ENCODE peak calls at places on chromosomes 12 and 14, in four cellular contexts. O is Peyer's patch, C is esophagus muscularis mucosa, M is A549. G is an unnamed sample.

GRCh38 chr14:100486025-100486828 is 101.0 kb downstream of the BEGAIN start:
- DNase-seq in O (peak), C (peak), M (peak), G (no peak)

GRCh38 chr14:103198429-103199140 is 75.3 kb downstream of the TNFAIP2 start:
- DNase-seq in O (peak), C (no peak), M (peak), G (no peak)

GRCh38 chr12:122086641-122087285 is 8.2 kb downstream of the MLXIP start:
- DNase-seq in O (no peak), C (no peak), M (no peak), G (no peak)

GRCh38 chr12:80041691-80042090 is 57.6 kb upstream of the OTOGL start:
- DNase-seq in O (no peak), C (no peak), M (no peak), G (no peak)

GRCh38 chr12:41466762-41467270 is 278.7 kb downstream of the PDZRN4 start:
- DNase-seq in O (no peak), C (no peak), M (no peak), G (no peak)

GRCh38 chr12:111766608-111767361 is at the start of gene ALDH2:
- DNase-seq in O (peak), C (no peak), M (peak), G (peak)

GRCh38 chr12:111393700-111394275 is 11.9 kb upstream of the SH2B3 start:
- DNase-seq in O (peak), C (peak), M (no peak), G (peak)

GRCh38 chr14:53048631-53049030 is 97.8 kb upstream of the FERMT2 start:
- DNase-seq in O (no peak), C (no peak), M (no peak), G (no peak)

GRCh38 chr12:101877816-101878811 is 734 bp downstream of the DRAM1 start:
- DNase-seq in O (no peak), C (no peak), M (peak), G (no peak)

GRCh38 chr12:81296556-81297305 is 218.9 kb downstream of the ACSS3 start:
- DNase-seq in O (no peak), C (no peak), M (peak), G (peak)

GRCh38 chr14:96275182-96276112 is 19.4 kb downstream of the BDKRB1 start:
- DNase-seq in O (peak), C (peak), M (peak), G (peak)

GRCh38 chr14:56378474-56378873 is 201.1 kb upstream of the TMEM260 start:
- DNase-seq in O (no peak), C (no peak), M (no peak), G (no peak)

GRCh38 chr12:31362759-31363415 is 36.9 kb upstream of the SINHCAF start:
- DNase-seq in O (peak), C (no peak), M (peak), G (no peak)

GRCh38 chr12:34405286-34406227 is 383.3 kb downstream of the ALG10 start:
- DNase-seq in O (peak), C (peak), M (no peak), G (peak)

GRCh38 chr14:96904201-96904600 is 107.0 kb downstream of the VRK1 start:
- DNase-seq in O (no peak), C (no peak), M (peak), G (no peak)

GRCh38 chr14:81132492-81132891 is 88.3 kb downstream of the GTF2A1 start:
- DNase-seq in O (no peak), C (no peak), M (no peak), G (no peak)

GRCh38 chr14:79369359-79370332 is 841.7 kb downstream of the DIO2 start:
- DNase-seq in O (no peak), C (no peak), M (peak), G (no peak)

GRCh38 chr14:91417134-91417982 is at the start of gene CCDC88C:
- DNase-seq in O (peak), C (no peak), M (peak), G (peak)

GRCh38 chr12:86660488-86661171 is 404.4 kb upstream of the MGAT4C start:
- DNase-seq in O (no peak), C (no peak), M (peak), G (no peak)

GRCh38 chr12:57965766-57966165 is 24.4 kb downstream of the ATP23 start:
- DNase-seq in O (no peak), C (no peak), M (peak), G (no peak)

GRCh38 chr12:75964150-75964549 is 67.4 kb downstream of the PHLDA1 start:
- DNase-seq in O (peak), C (no peak), M (peak), G (no peak)

GRCh38 chr14:70808023-70808401 is 1.3 kb downstream of the MAP3K9 start:
- DNase-seq in O (peak), C (no peak), M (peak), G (no peak)

GRCh38 chr14:102437997-102438922 is 71.3 kb downstream of the ANKRD9 start:
- DNase-seq in O (peak), C (peak), M (peak), G (peak)

GRCh38 chr14:55126089-55126488 is 3.0 kb upstream of the LGALS3 start:
- DNase-seq in O (no peak), C (no peak), M (no peak), G (no peak)

GRCh38 chr12:9076733-9077575 is 38.8 kb downstream of the A2M start:
- DNase-seq in O (no peak), C (no peak), M (no peak), G (no peak)

GRCh38 chr14:75196468-75196867 is 20.1 kb upstream of the TMED10 start:
- DNase-seq in O (no peak), C (no peak), M (no peak), G (no peak)

GRCh38 chr14:103663506-103663905 is 34.5 kb downstream of the KLC1 start:
- DNase-seq in O (no peak), C (no peak), M (no peak), G (no peak)

GRCh38 chr14:89337912-89338311 is 79.1 kb downstream of the FOXN3 start:
- DNase-seq in O (no peak), C (no peak), M (no peak), G (no peak)

DNA sequence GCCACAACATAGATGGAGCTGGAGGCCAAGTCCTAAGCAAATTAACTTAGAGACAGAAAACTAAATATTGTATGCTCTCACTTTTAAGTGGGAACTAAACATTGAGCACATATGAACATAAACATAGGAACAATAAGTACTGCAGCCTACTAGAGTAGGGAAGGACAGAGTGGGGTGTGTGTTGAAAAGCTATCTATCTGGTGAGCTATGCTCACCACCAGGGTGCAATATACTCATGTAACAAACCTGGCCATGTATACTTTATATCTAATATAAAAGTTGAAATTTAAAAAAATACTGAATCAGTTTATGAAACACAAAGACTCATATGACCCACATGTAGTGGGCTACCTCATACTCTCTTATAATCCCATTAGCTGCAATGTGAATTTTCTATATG is 1305.0 kb downstream of the LRFN5 start:
- DNase-seq in O (no peak), C (no peak), M (peak), G (no peak)
- TF ChIP-seq CTCF in O (no peak), C (no peak), M (peak), G (no peak)

DNA sequence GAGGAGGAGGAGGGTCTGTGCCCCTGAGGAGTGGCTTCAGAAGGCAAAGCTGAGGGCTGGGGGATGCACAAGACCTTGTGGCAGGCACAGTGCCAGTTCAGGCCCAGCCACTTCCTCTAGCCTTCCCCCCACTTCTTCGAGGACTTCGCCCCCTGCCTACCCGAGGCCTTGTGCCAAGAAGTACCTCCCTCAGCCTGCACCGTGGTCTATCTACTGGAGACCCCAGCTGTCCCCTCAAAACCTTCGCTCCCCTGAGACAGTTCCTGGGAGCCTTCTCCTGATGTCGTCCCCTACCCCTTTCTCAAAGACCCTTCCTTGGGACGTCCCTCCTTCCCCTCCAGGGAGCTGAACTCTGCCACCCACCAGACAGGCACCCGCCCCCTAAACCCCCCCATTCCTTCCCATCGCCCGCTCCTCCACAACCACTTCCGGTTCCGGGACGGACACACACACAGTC is 604 bp downstream of the ZNF384 start:
- DNase-seq in O (peak), C (no peak), M (no peak), G (no peak)
- TF ChIP-seq POLR2A in O (no peak), C (no peak), M (peak), G (no peak)

GRCh38 chr12:124663771-124664366 is 96.5 kb upstream of the NCOR2 start:
- DNase-seq in O (no peak), C (no peak), M (no peak), G (no peak)

GRCh38 chr12:124660846-124661245 is 93.4 kb upstream of the NCOR2 start:
- DNase-seq in O (no peak), C (no peak), M (no peak), G (no peak)

GRCh38 chr12:124659003-124659402 is 91.6 kb upstream of the NCOR2 start:
- DNase-seq in O (no peak), C (no peak), M (no peak), G (no peak)

GRCh38 chr12:124663206-124663605 is 95.8 kb upstream of the NCOR2 start:
- DNase-seq in O (no peak), C (no peak), M (no peak), G (no peak)

GRCh38 chr12:124661382-124661781 is 94.0 kb upstream of the NCOR2 start:
- DNase-seq in O (no peak), C (no peak), M (peak), G (no peak)
- TF ChIP-seq CTCF in O (no peak), C (no peak), M (no peak), G (no peak)

GRCh38 chr12:24839268-24839791 is 109.6 kb downstream of the BCAT1 start:
- DNase-seq in O (no peak), C (no peak), M (no peak), G (no peak)
- TF ChIP-seq POLR2A in O (no peak), C (no peak), M (no peak), G (no peak)

GRCh38 chr12:12356467-12356885 is 402 bp upstream of the BORCS5 start:
- DNase-seq in O (no peak), C (no peak), M (no peak), G (no peak)

GRCh38 chr12:12353807-12354206 is 3.1 kb upstream of the BORCS5 start:
- DNase-seq in O (no peak), C (no peak), M (no peak), G (no peak)

GRCh38 chr12:12357697-12358476 is 1.0 kb downstream of the BORCS5 start:
- DNase-seq in O (no peak), C (no peak), M (no peak), G (no peak)

GRCh38 chr12:12358528-12358927 is 1.6 kb downstream of the BORCS5 start:
- DNase-seq in O (no peak), C (no peak), M (no peak), G (no peak)

DNA sequence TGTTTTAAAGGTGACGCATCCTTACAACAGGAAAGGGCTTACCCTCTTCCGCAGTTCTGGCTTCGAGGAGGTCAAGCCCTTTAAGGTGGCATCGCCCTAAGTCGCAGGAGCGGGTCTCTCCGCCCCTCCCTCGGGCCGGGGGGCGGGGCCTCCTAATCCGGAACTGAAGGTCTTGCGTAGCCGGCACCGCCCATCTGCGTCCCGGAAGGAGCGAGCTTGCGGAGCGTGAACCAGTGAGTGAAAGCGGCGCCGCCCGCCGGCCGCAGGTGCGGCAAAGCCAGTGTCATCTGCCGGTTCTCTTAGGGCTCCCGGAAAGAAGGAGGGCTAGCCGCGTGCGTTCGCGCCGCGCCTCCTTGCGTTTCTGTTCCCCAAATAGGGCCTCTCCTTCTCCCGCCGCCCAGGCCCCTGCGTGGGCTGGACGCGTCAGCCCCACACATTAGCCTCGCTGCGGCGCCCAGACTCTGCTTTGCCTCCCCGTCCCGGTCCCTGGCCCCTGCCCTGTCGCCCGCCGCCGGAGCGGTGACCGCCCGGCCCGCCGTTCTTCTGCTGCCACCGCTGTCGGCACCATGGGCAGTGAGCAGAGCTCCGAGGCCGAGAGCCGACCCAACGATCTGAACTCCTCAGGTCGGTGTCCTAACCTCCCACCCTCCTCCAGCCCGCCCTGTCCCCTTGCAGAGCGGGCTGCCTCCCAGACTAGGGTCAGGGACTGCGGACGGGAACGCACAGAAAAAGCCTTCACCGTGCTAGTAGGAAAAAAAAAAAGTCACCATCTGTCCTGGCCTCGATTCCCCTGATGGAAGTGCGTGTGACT is at the start of gene BORCS5:
- DNase-seq in O (peak), C (peak), M (peak), G (peak)
- TF ChIP-seq CTCF in O (no peak), C (no peak), M (peak), G (no peak)

DNA sequence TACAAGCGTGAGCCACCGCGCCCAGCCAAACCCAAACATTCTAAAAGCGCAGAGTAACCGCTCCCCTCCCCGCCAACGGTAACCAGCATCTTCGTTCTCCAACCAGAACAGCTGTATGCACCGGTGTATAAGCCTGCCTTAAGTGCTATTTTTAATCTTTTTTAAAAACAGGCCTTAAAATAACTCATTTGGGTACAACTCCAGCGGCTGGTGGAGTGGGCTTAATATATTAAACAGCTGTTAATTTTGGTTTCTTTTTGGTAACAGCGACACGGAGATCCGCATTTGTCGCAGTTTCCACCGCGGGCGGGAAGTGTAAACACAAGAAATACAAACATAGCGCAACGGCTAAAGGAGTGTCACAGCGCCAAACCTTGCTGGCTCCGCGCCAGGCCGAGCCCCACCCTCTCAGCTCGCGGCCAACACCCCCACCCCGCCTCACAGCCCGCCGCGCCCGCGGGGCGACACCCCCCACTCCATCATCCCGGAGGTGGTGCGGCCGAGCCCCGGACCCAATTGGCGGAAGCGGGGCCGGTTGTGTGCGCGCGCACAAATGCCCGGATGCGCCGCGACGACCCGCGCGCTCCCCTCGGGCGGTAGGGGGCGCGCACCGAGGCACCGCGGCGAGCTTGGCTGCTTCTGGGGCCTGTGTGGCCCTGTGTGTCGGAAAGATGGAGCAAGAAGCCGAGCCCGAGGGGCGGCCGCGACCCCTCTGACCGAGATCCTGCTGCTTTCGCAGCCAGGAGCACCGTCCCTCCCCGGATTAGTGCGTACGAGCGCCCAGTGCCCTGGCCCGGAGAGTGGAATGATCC is at the start of gene MDM2:
- DNase-seq in O (peak), C (peak), M (peak), G (peak)
- TF ChIP-seq POLR2A in O (peak), C (peak), M (peak), G (peak)

DNA sequence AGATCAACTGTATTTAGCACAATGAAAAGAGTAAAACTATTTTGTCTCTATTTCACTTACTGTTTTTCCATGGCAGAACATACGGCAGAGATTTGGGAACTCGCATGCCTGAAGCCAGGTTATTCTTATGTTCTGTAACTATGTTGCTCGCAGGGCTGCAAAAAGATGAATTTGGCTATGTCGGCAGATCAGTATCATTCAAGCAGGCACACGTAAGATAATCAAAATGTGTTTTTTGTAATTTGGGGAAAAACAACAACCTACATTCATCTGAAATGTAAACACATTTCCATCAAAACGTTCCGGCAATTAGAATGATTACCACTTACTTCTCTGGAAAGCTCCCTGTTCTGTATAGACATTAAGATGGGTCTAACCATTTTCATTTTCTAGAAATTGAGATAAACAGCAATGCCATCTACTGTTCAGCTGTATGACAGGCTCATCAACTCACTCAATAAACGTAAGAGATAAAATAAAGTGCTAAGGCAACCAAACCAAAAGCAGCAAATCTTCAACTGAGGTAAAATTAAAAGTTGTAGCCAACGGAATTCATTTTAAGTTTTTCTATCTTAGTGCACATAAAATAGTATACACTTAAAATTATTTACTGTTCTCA is 13.0 kb downstream of the GTSF1 start:
- DNase-seq in O (no peak), C (no peak), M (no peak), G (no peak)
- TF ChIP-seq CTCF in O (no peak), C (no peak), M (no peak), G (no peak)

DNA sequence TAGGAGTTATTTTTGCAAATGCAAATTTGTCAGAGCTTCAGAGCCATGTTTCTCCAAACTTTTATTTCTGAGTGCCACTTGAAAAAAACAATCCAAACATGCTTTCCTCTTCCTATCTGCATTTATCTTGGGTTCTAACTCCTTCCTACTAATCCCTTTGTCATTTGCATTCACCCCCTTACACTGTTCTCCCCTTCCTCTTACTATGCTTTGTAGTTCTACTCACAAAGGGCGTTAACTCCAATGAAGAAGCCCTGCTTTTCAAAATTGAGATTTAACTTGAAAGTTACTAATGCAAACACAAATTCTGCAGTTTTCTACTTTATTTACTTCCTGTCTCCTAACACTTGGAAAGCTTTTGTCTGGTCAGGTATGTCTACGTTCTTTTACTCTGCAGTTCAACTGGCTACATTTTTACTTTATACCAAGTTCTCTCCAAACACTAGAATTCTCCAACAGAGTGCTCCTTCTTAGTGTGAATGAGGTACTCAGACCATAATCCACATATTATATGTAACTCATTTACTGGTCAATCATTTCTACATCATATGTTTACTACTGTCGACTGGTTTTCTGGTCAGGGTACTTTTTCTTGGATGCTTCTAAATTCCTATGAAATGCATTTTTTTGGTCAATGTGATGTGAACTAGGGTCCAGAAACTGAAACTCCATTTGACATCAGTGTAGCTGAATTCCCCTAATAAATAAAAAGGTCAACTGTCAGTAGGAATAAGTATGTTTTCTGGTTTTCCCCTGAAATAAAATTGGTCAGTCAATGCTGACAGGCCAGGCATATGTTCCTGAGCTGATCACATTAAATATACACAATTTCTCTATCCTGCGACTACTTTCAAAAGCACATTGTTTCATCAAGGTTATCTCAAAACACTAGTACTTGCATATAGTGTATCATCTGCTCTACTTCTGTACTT is 51.2 kb upstream of the OR5AU1 start:
- DNase-seq in O (no peak), C (no peak), M (no peak), G (no peak)
- TF ChIP-seq POLR2A in O (no peak), C (no peak), M (no peak), G (no peak)

G was measured in lower leg skin.